ENCODE peak calls at places on chromosomes 5 and 9, in seven cellular contexts. H is lower lobe of right lung, Q is tibial nerve, P is endodermal cell, N is left lung, C is cardiac muscle cell, I is fibroblast of lung. X is an unnamed sample.

GRCh38 chr9:18796871-18797270 is 236.1 kb downstream of the SAXO1 start:
- DNase-seq in H (no peak), Q (no peak), P (no peak), N (no peak), C (no peak), I (no peak), X (no peak)

GRCh38 chr5:102532126-102532525 is 33.3 kb upstream of the SLCO6A1 start:
- DNase-seq in H (no peak), Q (peak; percentile 34), P (no peak), N (no peak), C (no peak), I (no peak), X (no peak)

GRCh38 chr5:68304421-68305052 is 89.0 kb downstream of the PIK3R1 start:
- DNase-seq in H (no peak), Q (no peak), P (no peak), N (no peak), C (no peak), I (no peak), X (peak; percentile 41)

GRCh38 chr5:95725937-95726810 is 5.0 kb upstream of the RHOBTB3 start:
- DNase-seq in H (no peak), Q (no peak), P (no peak), N (no peak), C (no peak), I (peak; percentile 62), X (peak; percentile 76)

GRCh38 chr5:68396722-68397121 is 181.2 kb downstream of the PIK3R1 start:
- DNase-seq in H (no peak), Q (no peak), P (no peak), N (no peak), C (no peak), I (no peak), X (no peak)

GRCh38 chr5:124194282-124194681 is 552.2 kb downstream of the ZNF608 start:
- DNase-seq in H (no peak), Q (no peak), P (no peak), N (no peak), C (no peak), I (no peak), X (no peak)

GRCh38 chr5:97476852-97477534 is 293.9 kb upstream of the RIOK2 start:
- DNase-seq in H (no peak), Q (no peak), P (no peak), N (no peak), C (no peak), I (no peak), X (no peak)

GRCh38 chr5:79829260-79829659 is 139.6 kb downstream of the CMYA5 start:
- DNase-seq in H (no peak), Q (no peak), P (peak; percentile 89), N (no peak), C (peak; percentile 38), I (no peak), X (peak; percentile 6)

GRCh38 chr5:126031989-126032716 is 391.1 kb upstream of the GRAMD2B start:
- DNase-seq in H (no peak), Q (peak; percentile 25), P (no peak), N (no peak), C (no peak), I (peak; percentile 82), X (peak; percentile 19)

GRCh38 chr5:44389410-44389879 is at the start of gene FGF10:
- DNase-seq in H (peak; percentile 47), Q (peak; percentile 22), P (peak; percentile 89), N (peak; percentile 75), C (peak; percentile 89), I (peak; percentile 40), X (no peak)

GRCh38 chr5:178074266-178074952 is 38.9 kb upstream of the N4BP3 start:
- DNase-seq in H (no peak), Q (no peak), P (no peak), N (no peak), C (no peak), I (peak; percentile 66), X (no peak)

GRCh38 chr5:111699976-111700375 is 57.0 kb downstream of the NREP start:
- DNase-seq in H (no peak), Q (no peak), P (no peak), N (no peak), C (no peak), I (no peak), X (no peak)

GRCh38 chr9:135130266-135130976 is 43.0 kb downstream of the OLFM1 start:
- DNase-seq in H (no peak), Q (peak; percentile 30), P (no peak), N (peak; percentile 56), C (no peak), I (no peak), X (no peak)

GRCh38 chr9:110828148-110828730 is 159.6 kb downstream of the MUSK start:
- DNase-seq in H (no peak), Q (peak; percentile 75), P (no peak), N (no peak), C (peak; percentile 35), I (peak; percentile 69), X (peak; percentile 46)

GRCh38 chr5:66840527-66841013 is 244.4 kb downstream of the MAST4 start:
- DNase-seq in H (no peak), Q (no peak), P (no peak), N (no peak), C (no peak), I (no peak), X (no peak)

GRCh38 chr5:148966348-148966747 is 96.5 kb downstream of the SH3TC2 start:
- DNase-seq in H (peak; percentile 71), Q (no peak), P (peak; percentile 30), N (peak; percentile 82), C (no peak), I (no peak), X (no peak)

GRCh38 chr5:137148656-137149055 is 350.5 kb downstream of the SPOCK1 start:
- DNase-seq in H (no peak), Q (no peak), P (no peak), N (no peak), C (no peak), I (no peak), X (no peak)

GRCh38 chr9:37968228-37968672 is 64.3 kb upstream of the SLC25A51 start:
- DNase-seq in H (no peak), Q (no peak), P (no peak), N (no peak), C (no peak), I (peak; percentile 69), X (peak; percentile 77)

GRCh38 chr9:81787747-81788632 is 98.6 kb upstream of the TLE1 start:
- DNase-seq in H (no peak), Q (peak; percentile 7), P (no peak), N (no peak), C (no peak), I (peak; percentile 91), X (peak; percentile 85)
- TF ChIP-seq CTCF in H (no peak), Q (no peak), P (no peak), N (no peak), C (peak; percentile 14), I (no peak), X (no peak)

GRCh38 chr5:6827815-6828214 is 114.6 kb downstream of the TENT4A start:
- DNase-seq in H (no peak), Q (no peak), P (no peak), N (no peak), C (peak; percentile 18), I (no peak), X (no peak)
- H3K4me3 ChIP-seq in H (peak overlapping the region; percentile 36), Q (no peak overlapping the region), P (no peak overlapping the region), N (no peak overlapping the region), C (no peak overlapping the region), I (no peak overlapping the region), X (no peak overlapping the region)

GRCh38 chr5:81417052-81417451 is 23.1 kb upstream of the ACOT12 start:
- DNase-seq in H (no peak), Q (no peak), P (no peak), N (no peak), C (no peak), I (no peak), X (no peak)
- TF ChIP-seq CTCF in H (no peak), Q (no peak), P (no peak), N (no peak), C (no peak), I (no peak), X (no peak)

GRCh38 chr5:72110401-72111013 is 3.2 kb downstream of the MAP1B start:
- DNase-seq in H (no peak), Q (no peak), P (no peak), N (no peak), C (no peak), I (no peak), X (no peak)
- H3K4me3 ChIP-seq in H (no peak overlapping the region), Q (no peak overlapping the region), P (peak overlapping the region; percentile 97), N (no peak overlapping the region), C (no peak overlapping the region), I (no peak overlapping the region), X (peak overlapping the region; percentile 92)

DNA sequence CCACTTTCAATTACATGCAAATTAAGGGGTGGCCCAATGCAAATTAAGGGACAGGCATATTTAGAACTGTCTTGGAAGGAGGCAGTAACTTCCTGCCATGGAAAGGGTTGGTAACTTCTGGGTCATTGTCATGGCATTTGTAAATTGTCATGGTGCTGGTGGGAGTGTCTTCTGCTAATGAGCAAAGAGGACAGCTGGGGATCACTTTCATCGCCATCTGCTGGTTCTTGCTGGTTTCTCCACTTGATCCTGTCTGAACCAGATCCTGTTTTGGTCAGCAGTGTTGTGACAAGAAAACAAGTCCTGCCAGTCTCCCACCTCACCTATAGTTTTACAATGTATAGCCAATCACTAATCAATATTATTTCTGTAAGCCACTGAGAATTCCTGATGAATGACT is 23.4 kb upstream of the UGT3A2 start:
- DNase-seq in H (no peak), Q (no peak), P (peak; percentile 87), N (no peak), C (peak; percentile 17), I (peak; percentile 11), X (peak; percentile 31)
- TF ChIP-seq CTCF in H (no peak), Q (no peak), P (peak; percentile 78), N (no peak), C (peak; percentile 37), I (peak; percentile 30), X (peak; percentile 49)

X was measured in fibroblast of villous mesenchyme.